ENCODE peak calls at places on chromosomes 7 and 10, in ten cellular contexts. C, A, V, D, Q, F, Z, Y, S and R are unnamed samples.

GRCh38 chr7:50149364-50149763 is 56.3 kb upstream of the ZPBP start:
- DNase-seq in S (no peak), C (no peak), Y (no peak), D (no peak), Z (no peak), Q (no peak), F (no peak), V (no peak), A (peak), R (peak)

GRCh38 chr7:22787936-22788335 is 34.7 kb downstream of the TOMM7 start:
- DNase-seq in A (no peak), V (no peak), Q (no peak), C (no peak), Z (no peak), Y (no peak), D (no peak), S (no peak), F (no peak), R (no peak)

GRCh38 chr7:33952824-33953223 is 47.5 kb downstream of the BMPER start:
- DNase-seq in C (no peak), S (no peak), F (no peak), V (no peak), D (no peak), A (no peak), Z (no peak), Y (no peak), Q (no peak), R (no peak)

GRCh38 chr7:122307228-122307619 is 2.7 kb upstream of the FEZF1 start:
- DNase-seq in D (no peak), F (no peak), Q (no peak), V (no peak), S (no peak), A (no peak), Z (no peak), C (no peak), Y (peak), R (no peak)

GRCh38 chr7:2353650-2354172 is 916 bp upstream of the EIF3B start:
- DNase-seq in S (peak), A (no peak), V (peak), F (peak), C (peak), Y (peak), Z (peak), D (peak), Q (peak), R (no peak)

GRCh38 chr7:133815677-133816210 is 311.4 kb upstream of the LRGUK start:
- DNase-seq in F (no peak), C (no peak), Q (no peak), A (no peak), S (no peak), V (no peak), D (no peak), Y (no peak), Z (no peak), R (no peak)

GRCh38 chr7:99030951-99031350 is 113.0 kb downstream of the SMURF1 start:
- DNase-seq in F (no peak), C (no peak), Z (no peak), D (peak), Q (no peak), Y (no peak), A (no peak), V (no peak), S (peak), R (no peak)

GRCh38 chr7:133491846-133492652 is 239.2 kb downstream of the EXOC4 start:
- DNase-seq in A (no peak), D (no peak), Q (no peak), F (no peak), V (no peak), S (no peak), Y (no peak), C (peak), Z (peak), R (no peak)

GRCh38 chr7:127628445-127628844 is 10.5 kb upstream of the PAX4 start:
- DNase-seq in V (no peak), D (no peak), S (no peak), F (no peak), A (no peak), C (no peak), Y (peak), Q (no peak), Z (no peak), R (no peak)

GRCh38 chr7:46162582-46162981 is 241.5 kb upstream of the IGFBP3 start:
- DNase-seq in V (no peak), A (no peak), Q (no peak), Y (no peak), Z (no peak), F (no peak), D (no peak), C (no peak), S (no peak), R (no peak)

GRCh38 chr7:90917536-90917935 is 321.4 kb downstream of the CDK14 start:
- DNase-seq in C (no peak), Q (no peak), D (no peak), F (no peak), A (no peak), V (no peak), Y (no peak), S (no peak), Z (no peak), R (no peak)

GRCh38 chr10:8054498-8055407 is at the start of gene GATA3:
- DNase-seq in Y (peak), V (peak), Z (peak), C (peak), D (no peak), Q (peak), A (peak), S (no peak), F (peak), R (peak)

GRCh38 chr7:141366098-141366621 is 185.1 kb upstream of the AGK start:
- DNase-seq in V (no peak), S (no peak), A (no peak), Z (no peak), D (no peak), F (no peak), Y (no peak), Q (no peak), C (no peak), R (no peak)

GRCh38 chr10:3820255-3820654 is 35.2 kb upstream of the KLF6 start:
- DNase-seq in Q (no peak), A (no peak), C (no peak), D (no peak), S (no peak), Y (no peak), Z (no peak), V (no peak), F (no peak), R (no peak)

GRCh38 chr7:17234398-17235021 is 63.9 kb upstream of the AHR start:
- DNase-seq in F (peak), D (no peak), A (peak), C (peak), Q (peak), V (peak), Z (peak), Y (no peak), S (no peak), R (peak)

GRCh38 chr7:96167424-96167823 is 154.5 kb downstream of the SLC25A13 start:
- DNase-seq in V (no peak), F (no peak), C (no peak), S (no peak), A (no peak), D (no peak), Y (no peak), Z (no peak), Q (no peak), R (no peak)

GRCh38 chr10:126667568-126667967 is 2.9 kb downstream of the C10orf90 start:
- DNase-seq in F (no peak), Q (no peak), Y (no peak), S (no peak), C (no peak), V (no peak), D (no peak), A (no peak), Z (no peak), R (no peak)

GRCh38 chr7:64997927-64998391 is 7.1 kb upstream of the ZNF117 start:
- DNase-seq in D (no peak), Z (no peak), A (no peak), S (no peak), C (peak), V (no peak), Y (no peak), F (no peak), Q (no peak), R (no peak)

GRCh38 chr10:96632974-96633373 is 46.2 kb upstream of the TM9SF3 start:
- DNase-seq in S (no peak), F (no peak), C (peak), D (no peak), Y (no peak), A (no peak), Z (no peak), V (no peak), Q (no peak), R (no peak)

GRCh38 chr7:40542982-40543741 is 408.4 kb downstream of the SUGCT start:
- DNase-seq in Q (no peak), D (no peak), S (no peak), F (no peak), Y (no peak), V (no peak), C (no peak), A (no peak), Z (no peak), R (no peak)

GRCh38 chr7:1274876-1275684 is 42.4 kb downstream of the UNCX start:
- DNase-seq in Y (no peak), F (no peak), Q (no peak), V (no peak), D (no peak), Z (no peak), A (no peak), C (no peak), S (no peak), R (no peak)

GRCh38 chr10:130747946-130748345 is 563.6 kb downstream of the TCERG1L start:
- DNase-seq in Y (no peak), V (no peak), F (no peak), D (peak), Z (no peak), Q (no peak), C (no peak), A (no peak), S (peak), R (no peak)

GRCh38 chr10:90437452-90437851 is 420.4 kb downstream of the HTR7 start:
- DNase-seq in D (no peak), Q (no peak), A (no peak), Y (no peak), S (no peak), Z (no peak), F (no peak), V (no peak), C (no peak), R (no peak)

GRCh38 chr7:30914611-30915601 is 3.3 kb downstream of the AQP1 start:
- DNase-seq in S (no peak), D (no peak), V (no peak), F (no peak), Z (no peak), A (no peak), Q (peak), C (peak), Y (no peak), R (no peak)

GRCh38 chr10:69828115-69828870 is 26.6 kb downstream of the COL13A1 start:
- DNase-seq in Z (no peak), S (no peak), F (no peak), Q (no peak), V (no peak), Y (no peak), C (no peak), D (no peak), A (no peak), R (no peak)

GRCh38 chr10:126201603-126202002 is 186.7 kb downstream of the ADAM12 start:
- DNase-seq in Q (no peak), Y (no peak), F (no peak), S (no peak), V (no peak), C (no peak), Z (no peak), A (no peak), D (no peak), R (no peak)

GRCh38 chr7:133703547-133703946 is 423.6 kb upstream of the LRGUK start:
- DNase-seq in S (no peak), Z (no peak), F (no peak), V (no peak), C (no peak), Q (no peak), D (no peak), Y (no peak), A (no peak), R (no peak)

GRCh38 chr7:826230-826905 is 5.9 kb upstream of the SUN1 start:
- DNase-seq in V (no peak), D (peak), Q (no peak), A (no peak), Z (no peak), F (no peak), Y (no peak), C (no peak), S (no peak), R (no peak)

GRCh38 chr7:139598642-139599041 is 75.2 kb downstream of the CLEC2L start:
- DNase-seq in C (peak), Y (no peak), D (no peak), V (no peak), Q (no peak), Z (no peak), S (no peak), A (no peak), F (no peak), R (no peak)

GRCh38 chr7:151088019-151088855 is 2.0 kb downstream of the AGAP3 start:
- DNase-seq in Q (no peak), Y (peak), V (no peak), Z (no peak), D (peak), S (no peak), C (no peak), F (no peak), A (no peak), R (no peak)

GRCh38 chr7:4416436-4417092 is 265.5 kb upstream of the FOXK1 start:
- DNase-seq in A (no peak), Z (no peak), D (no peak), F (no peak), Y (no peak), Q (no peak), V (no peak), C (no peak), S (no peak), R (no peak)

GRCh38 chr10:21174670-21175495 is 277.8 kb upstream of the NEBL start:
- DNase-seq in V (no peak), F (no peak), D (no peak), Q (no peak), A (no peak), C (peak), Y (peak), Z (no peak), S (no peak), R (no peak)

GRCh38 chr7:37285701-37286475 is 162.8 kb downstream of the ELMO1 start:
- DNase-seq in C (no peak), D (no peak), A (no peak), Y (no peak), S (no peak), V (peak), Q (peak), Z (no peak), F (no peak), R (no peak)